ENCODE peak calls at places on chromosome 22, in four cellular contexts. O is choroid plexus epithelial cell; V is activated CD8-positive, alpha-beta memory T cell treated with anti-CD3 and anti-CD28 coated beads for 1 hour; B is GM10248. D is an unnamed sample.

GRCh38 chr22:44685384-44686056 is 16.5 kb upstream of the PRR5 start:
- DNase-seq in O (peak; percentile 72), V (peak; percentile 55), B (peak; percentile 71), D (no peak)

GRCh38 chr22:47154621-47155081 is 392.2 kb downstream of the TBC1D22A start:
- DNase-seq in O (peak; percentile 20), V (no peak), B (no peak), D (no peak)

GRCh38 chr22:18104566-18104965 is 6.0 kb upstream of the TUBA8 start:
- DNase-seq in O (peak; percentile 66), V (no peak), B (no peak), D (no peak)

GRCh38 chr22:37210041-37210803 is 2.1 kb downstream of the SSTR3 start:
- DNase-seq in O (no peak), V (no peak), B (no peak), D (no peak)

GRCh38 chr22:19757140-19757984 is 3.2 kb upstream of the TBX1 start:
- DNase-seq in O (no peak), V (no peak), B (no peak), D (no peak)

GRCh38 chr22:25199726-25200520 is at the start of gene CRYBB3:
- DNase-seq in O (no peak), V (no peak), B (no peak), D (no peak)

GRCh38 chr22:33405194-33405593 is 347.0 kb upstream of the SYN3 start:
- DNase-seq in O (no peak), V (no peak), B (no peak), D (no peak)

GRCh38 chr22:31313366-31314147 is 21.3 kb upstream of the PIK3IP1 start:
- DNase-seq in O (peak; percentile 74), V (no peak), B (peak; percentile 65), D (no peak)

GRCh38 chr22:37905534-37906363 is at the start of gene MICALL1:
- DNase-seq in O (peak; percentile 73), V (no peak), B (peak; percentile 95), D (no peak)

GRCh38 chr22:43446881-43447280 is 35.1 kb downstream of the MPPED1 start:
- DNase-seq in O (no peak), V (no peak), B (no peak), D (no peak)

GRCh38 chr22:20472629-20473442 is 22.8 kb downstream of the KLHL22 start:
- DNase-seq in O (no peak), V (no peak), B (no peak), D (no peak)

GRCh38 chr22:24233816-24234215 is 11.1 kb downstream of the GGT5 start:
- DNase-seq in O (no peak), V (no peak), B (no peak), D (no peak)

GRCh38 chr22:47836957-47837356 is 1074.5 kb downstream of the TBC1D22A start:
- DNase-seq in O (no peak), V (no peak), B (no peak), D (no peak)

GRCh38 chr22:49015993-49016908 is 811.4 kb downstream of the BRD1 start:
- DNase-seq in O (no peak), V (no peak), B (no peak), D (no peak)

GRCh38 chr22:40594924-40595323 is 41.6 kb downstream of the MRTFA start:
- DNase-seq in O (no peak), V (no peak), B (no peak), D (no peak)

GRCh38 chr22:24247564-24248344 is 2.9 kb upstream of the GGT5 start:
- DNase-seq in O (peak; percentile 99), V (no peak), B (peak; percentile 85), D (peak; percentile 99)

GRCh38 chr22:45844949-45845613 is 131.9 kb downstream of the WNT7B start:
- DNase-seq in O (peak; percentile 28), V (no peak), B (no peak), D (no peak)

GRCh38 chr22:45290410-45290936 is 5.7 kb downstream of the UPK3A start:
- DNase-seq in O (peak; percentile 76), V (no peak), B (no peak), D (no peak)

GRCh38 chr22:44758354-44758969 is 6.1 kb downstream of the ARHGAP8 start:
- DNase-seq in O (peak; percentile 70), V (no peak), B (no peak), D (no peak)

GRCh38 chr22:46081831-46082210 is 68.5 kb upstream of the PPARA start:
- DNase-seq in O (no peak), V (no peak), B (no peak), D (no peak)

GRCh38 chr22:33579448-33580093 is 340.7 kb downstream of the LARGE1 start:
- DNase-seq in O (peak; percentile 56), V (no peak), B (peak; percentile 65), D (no peak)

GRCh38 chr22:50612168-50612714 is 11.6 kb downstream of the MAPK8IP2 start:
- DNase-seq in O (no peak), V (no peak), B (no peak), D (no peak)

GRCh38 chr22:32545801-32546200 is 71.2 kb downstream of the FBXO7 start:
- DNase-seq in O (peak; percentile 22), V (no peak), B (no peak), D (no peak)

GRCh38 chr22:32564170-32565001 is 89.8 kb downstream of the FBXO7 start:
- DNase-seq in O (peak; percentile 49), V (no peak), B (no peak), D (no peak)

GRCh38 chr22:19757985-19758895 is 2.3 kb upstream of the TBX1 start:
- DNase-seq in O (no peak), V (no peak), B (no peak), D (no peak)

D was measured in vagina.